ENCODE peak calls at places on chromosome 9, in five cellular contexts. One of them, this sample, is unnamed.

GRCh38 chr9:16870606-16871357 is at the start of gene BNC2:
- DNase-seq in fibroblast of mammary gland: peak; percentile 50
- DNase-seq in GM12865: no peak
- DNase-seq in B cell: no peak
- DNase-seq in memory B cell: no peak
- DNase-seq in this sample: peak; percentile 54

GRCh38 chr9:87184956-87185642 is 237.8 kb upstream of the GAS1 start:
- DNase-seq in B cell: no peak
- DNase-seq in GM12865: no peak
- DNase-seq in fibroblast of mammary gland: no peak
- DNase-seq in memory B cell: no peak
- DNase-seq in this sample: no peak

GRCh38 chr9:112869917-112870316 is 20.8 kb downstream of the SLC46A2 start:
- DNase-seq in B cell: no peak
- DNase-seq in GM12865: no peak
- DNase-seq in fibroblast of mammary gland: no peak
- DNase-seq in memory B cell: no peak
- DNase-seq in this sample: no peak

GRCh38 chr9:37476930-37477329 is 8.8 kb upstream of the POLR1E start:
- DNase-seq in B cell: no peak
- DNase-seq in memory B cell: no peak
- DNase-seq in GM12865: no peak
- DNase-seq in fibroblast of mammary gland: no peak
- DNase-seq in this sample: no peak

GRCh38 chr9:124661184-124661755 is 109.8 kb downstream of the NR6A1 start:
- DNase-seq in fibroblast of mammary gland: no peak
- DNase-seq in GM12865: no peak
- DNase-seq in B cell: no peak
- DNase-seq in memory B cell: no peak
- DNase-seq in this sample: peak; percentile 20

GRCh38 chr9:129863059-129863690 is 27.9 kb downstream of the USP20 start:
- DNase-seq in fibroblast of mammary gland: peak; percentile 48
- DNase-seq in GM12865: no peak
- DNase-seq in memory B cell: no peak
- DNase-seq in B cell: no peak
- DNase-seq in this sample: peak; percentile 98

GRCh38 chr9:13555989-13556500 is 276.6 kb upstream of the MPDZ start:
- DNase-seq in fibroblast of mammary gland: no peak
- DNase-seq in GM12865: no peak
- DNase-seq in memory B cell: no peak
- DNase-seq in B cell: no peak
- DNase-seq in this sample: no peak

GRCh38 chr9:89843591-89843990 is 238.8 kb downstream of the GADD45G start:
- DNase-seq in memory B cell: no peak
- DNase-seq in GM12865: no peak
- DNase-seq in B cell: no peak
- DNase-seq in fibroblast of mammary gland: no peak
- DNase-seq in this sample: no peak

GRCh38 chr9:2127486-2127885 is 112.3 kb downstream of the SMARCA2 start:
- DNase-seq in fibroblast of mammary gland: peak; percentile 65
- DNase-seq in GM12865: no peak
- DNase-seq in B cell: no peak
- DNase-seq in memory B cell: no peak
- DNase-seq in this sample: peak; percentile 66

GRCh38 chr9:105890046-105890822 is 195.9 kb downstream of the TMEM38B start:
- DNase-seq in memory B cell: no peak
- DNase-seq in fibroblast of mammary gland: no peak
- DNase-seq in GM12865: no peak
- DNase-seq in B cell: no peak
- DNase-seq in this sample: no peak

GRCh38 chr9:37904647-37905505 is 949 bp upstream of the SLC25A51 start:
- DNase-seq in GM12865: no peak
- DNase-seq in fibroblast of mammary gland: peak; percentile 61
- DNase-seq in memory B cell: no peak
- DNase-seq in B cell: no peak
- DNase-seq in this sample: peak; percentile 46

GRCh38 chr9:136345281-136346156 is 18.0 kb downstream of the DNLZ start:
- DNase-seq in memory B cell: no peak
- DNase-seq in B cell: no peak
- DNase-seq in fibroblast of mammary gland: peak; percentile 49
- DNase-seq in GM12865: no peak
- DNase-seq in this sample: peak; percentile 75

GRCh38 chr9:13718086-13718485 is 438.6 kb upstream of the MPDZ start:
- DNase-seq in B cell: no peak
- DNase-seq in fibroblast of mammary gland: no peak
- DNase-seq in memory B cell: no peak
- DNase-seq in GM12865: no peak
- DNase-seq in this sample: peak; percentile 64

GRCh38 chr9:127030814-127031740 is 91.4 kb downstream of the ANGPTL2 start:
- DNase-seq in fibroblast of mammary gland: no peak
- DNase-seq in memory B cell: no peak
- DNase-seq in B cell: peak; percentile 14
- DNase-seq in GM12865: no peak
- DNase-seq in this sample: no peak

GRCh38 chr9:132481467-132481866 is 71.5 kb downstream of the CFAP77 start:
- DNase-seq in GM12865: no peak
- DNase-seq in fibroblast of mammary gland: no peak
- DNase-seq in memory B cell: no peak
- DNase-seq in B cell: no peak
- DNase-seq in this sample: no peak

GRCh38 chr9:133945977-133946753 is 46.0 kb downstream of the VAV2 start:
- DNase-seq in fibroblast of mammary gland: no peak
- DNase-seq in GM12865: peak; percentile 89
- DNase-seq in B cell: peak; percentile 75
- DNase-seq in memory B cell: no peak
- DNase-seq in this sample: no peak

GRCh38 chr9:23825143-23825531 is 903 bp downstream of the ELAVL2 start:
- DNase-seq in memory B cell: no peak
- DNase-seq in GM12865: no peak
- DNase-seq in fibroblast of mammary gland: no peak
- DNase-seq in B cell: no peak
- DNase-seq in this sample: peak; percentile 28

GRCh38 chr9:33082135-33082534 is 5.7 kb upstream of the SMU1 start:
- DNase-seq in fibroblast of mammary gland: no peak
- DNase-seq in memory B cell: no peak
- DNase-seq in B cell: no peak
- DNase-seq in GM12865: no peak
- DNase-seq in this sample: no peak

GRCh38 chr9:16060457-16061129 is 507.8 kb downstream of the CCDC171 start:
- DNase-seq in memory B cell: no peak
- DNase-seq in fibroblast of mammary gland: no peak
- DNase-seq in GM12865: peak; percentile 65
- DNase-seq in B cell: no peak
- DNase-seq in this sample: no peak

GRCh38 chr9:4077499-4078102 is 222.3 kb downstream of the GLIS3 start:
- DNase-seq in GM12865: peak; percentile 60
- DNase-seq in memory B cell: no peak
- DNase-seq in fibroblast of mammary gland: peak; percentile 90
- DNase-seq in B cell: no peak
- DNase-seq in this sample: peak; percentile 87

GRCh38 chr9:38068616-38068865 is 486 bp downstream of the SHB start:
- DNase-seq in memory B cell: no peak
- DNase-seq in GM12865: peak; percentile 67
- DNase-seq in B cell: no peak
- DNase-seq in fibroblast of mammary gland: no peak
- DNase-seq in this sample: peak; percentile 42

GRCh38 chr9:137534256-137535119 is 15.7 kb downstream of the PNPLA7 start:
- DNase-seq in GM12865: peak; percentile 62
- DNase-seq in memory B cell: no peak
- DNase-seq in B cell: no peak
- DNase-seq in fibroblast of mammary gland: peak; percentile 68
- DNase-seq in this sample: peak; percentile 57

GRCh38 chr9:69758001-69758730 is 1.6 kb downstream of the PTAR1 start:
- DNase-seq in fibroblast of mammary gland: peak; percentile 38
- DNase-seq in GM12865: peak; percentile 9
- DNase-seq in memory B cell: no peak
- DNase-seq in B cell: no peak
- DNase-seq in this sample: peak; percentile 66

GRCh38 chr9:93683331-93684134 is 107.1 kb downstream of the PHF2 start:
- DNase-seq in fibroblast of mammary gland: no peak
- DNase-seq in GM12865: no peak
- DNase-seq in memory B cell: peak; percentile 10
- DNase-seq in B cell: peak; percentile 26
- DNase-seq in this sample: no peak

GRCh38 chr9:94613003-94613402 is 19.4 kb upstream of the FBP2 start:
- DNase-seq in GM12865: no peak
- DNase-seq in B cell: no peak
- DNase-seq in fibroblast of mammary gland: no peak
- DNase-seq in memory B cell: no peak
- DNase-seq in this sample: no peak

GRCh38 chr9:9764821-9765220 is 848.0 kb downstream of the PTPRD start:
- DNase-seq in GM12865: no peak
- DNase-seq in memory B cell: no peak
- DNase-seq in fibroblast of mammary gland: no peak
- DNase-seq in B cell: no peak
- DNase-seq in this sample: no peak

GRCh38 chr9:35871514-35871913 is 1.3 kb upstream of the OR13J1 start:
- DNase-seq in fibroblast of mammary gland: no peak
- DNase-seq in memory B cell: no peak
- DNase-seq in GM12865: no peak
- DNase-seq in B cell: no peak
- DNase-seq in this sample: peak; percentile 61

GRCh38 chr9:87567047-87567446 is 69.4 kb downstream of the DAPK1 start:
- DNase-seq in fibroblast of mammary gland: peak; percentile 18
- DNase-seq in B cell: no peak
- DNase-seq in GM12865: no peak
- DNase-seq in memory B cell: no peak
- DNase-seq in this sample: no peak

GRCh38 chr9:130952065-130952762 is 13.2 kb upstream of the FIBCD1 start:
- DNase-seq in fibroblast of mammary gland: no peak
- DNase-seq in GM12865: no peak
- DNase-seq in B cell: no peak
- DNase-seq in memory B cell: no peak
- DNase-seq in this sample: no peak

GRCh38 chr9:106309925-106310324 is 553.0 kb upstream of the ZNF462 start:
- DNase-seq in fibroblast of mammary gland: no peak
- DNase-seq in B cell: no peak
- DNase-seq in GM12865: no peak
- DNase-seq in memory B cell: no peak
- DNase-seq in this sample: no peak

GRCh38 chr9:135610290-135611141 is 28.8 kb downstream of the GLT6D1 start:
- DNase-seq in memory B cell: no peak
- DNase-seq in GM12865: no peak
- DNase-seq in B cell: no peak
- DNase-seq in fibroblast of mammary gland: no peak
- DNase-seq in this sample: no peak

GRCh38 chr9:135525241-135526088 is 4.2 kb downstream of the LCN1 start:
- DNase-seq in B cell: no peak
- DNase-seq in GM12865: no peak
- DNase-seq in fibroblast of mammary gland: no peak
- DNase-seq in memory B cell: no peak
- DNase-seq in this sample: no peak

GRCh38 chr9:137606005-137606601 is 617 bp downstream of the ARRDC1 start:
- DNase-seq in fibroblast of mammary gland: no peak
- DNase-seq in memory B cell: peak; percentile 47
- DNase-seq in B cell: no peak
- DNase-seq in GM12865: no peak
- DNase-seq in this sample: no peak

GRCh38 chr9:134553061-134553891 is 88.3 kb upstream of the COL5A1 start:
- DNase-seq in GM12865: no peak
- DNase-seq in fibroblast of mammary gland: no peak
- DNase-seq in B cell: no peak
- DNase-seq in memory B cell: no peak
- DNase-seq in this sample: peak; percentile 72

GRCh38 chr9:34084562-34084961 is 35.9 kb upstream of the UBAP2 start:
- DNase-seq in fibroblast of mammary gland: no peak
- DNase-seq in B cell: no peak
- DNase-seq in memory B cell: no peak
- DNase-seq in GM12865: no peak
- DNase-seq in this sample: peak; percentile 37

GRCh38 chr9:128043467-128043868 is 23.7 kb downstream of the NAIF1 start:
- DNase-seq in B cell: no peak
- DNase-seq in fibroblast of mammary gland: no peak
- DNase-seq in memory B cell: no peak
- DNase-seq in GM12865: no peak
- DNase-seq in this sample: no peak

GRCh38 chr9:3331801-3332200 is 194.0 kb downstream of the RFX3 start:
- DNase-seq in B cell: no peak
- DNase-seq in GM12865: no peak
- DNase-seq in fibroblast of mammary gland: no peak
- DNase-seq in memory B cell: no peak
- DNase-seq in this sample: no peak

GRCh38 chr9:137820161-137820855 is 57.3 kb upstream of the CACNA1B start:
- DNase-seq in memory B cell: no peak
- DNase-seq in B cell: peak; percentile 9
- DNase-seq in fibroblast of mammary gland: peak; percentile 15
- DNase-seq in GM12865: no peak
- DNase-seq in this sample: no peak

GRCh38 chr9:129328357-129329103 is 150.5 kb upstream of the IER5L start:
- DNase-seq in GM12865: no peak
- DNase-seq in fibroblast of mammary gland: peak; percentile 34
- DNase-seq in memory B cell: no peak
- DNase-seq in B cell: no peak
- DNase-seq in this sample: no peak

This sample was measured in RPMI7951.